ENCODE peak calls at places on chromosomes 6 and 20, in eight cellular contexts. One of them, this sample, is unnamed.

GRCh38 chr6:11315743-11316437 is 83.4 kb upstream of the NEDD9 start:
- DNase-seq in fibroblast of gingiva: peak; percentile 83
- DNase-seq in CD4-positive, CD25-positive, alpha-beta regulatory T cell: no peak
- DNase-seq in astrocyte of the spinal cord: peak; percentile 96
- DNase-seq in mesothelial cell of epicardium: no peak
- DNase-seq in adrenal gland: no peak
- DNase-seq in right lobe of liver: no peak
- DNase-seq in KBM-7: no peak
- DNase-seq in this sample: no peak

GRCh38 chr6:36840471-36841461 is 1.5 kb upstream of the CPNE5 start:
- DNase-seq in fibroblast of gingiva: no peak
- DNase-seq in CD4-positive, CD25-positive, alpha-beta regulatory T cell: peak; percentile 34
- DNase-seq in astrocyte of the spinal cord: no peak
- DNase-seq in mesothelial cell of epicardium: no peak
- DNase-seq in adrenal gland: no peak
- DNase-seq in right lobe of liver: no peak
- DNase-seq in KBM-7: no peak
- DNase-seq in this sample: no peak

GRCh38 chr20:54105653-54106052 is 35.3 kb upstream of the BCAS1 start:
- DNase-seq in fibroblast of gingiva: no peak
- DNase-seq in CD4-positive, CD25-positive, alpha-beta regulatory T cell: no peak
- DNase-seq in astrocyte of the spinal cord: no peak
- DNase-seq in mesothelial cell of epicardium: no peak
- DNase-seq in adrenal gland: no peak
- DNase-seq in right lobe of liver: no peak
- DNase-seq in KBM-7: no peak
- DNase-seq in this sample: no peak

GRCh38 chr20:57003012-57003411 is 263.4 kb downstream of the BMP7 start:
- DNase-seq in fibroblast of gingiva: no peak
- DNase-seq in CD4-positive, CD25-positive, alpha-beta regulatory T cell: no peak
- DNase-seq in astrocyte of the spinal cord: no peak
- DNase-seq in mesothelial cell of epicardium: no peak
- DNase-seq in adrenal gland: no peak
- DNase-seq in right lobe of liver: no peak
- DNase-seq in KBM-7: no peak
- DNase-seq in this sample: no peak

GRCh38 chr6:170152989-170153388 is 137.9 kb downstream of the DLL1 start:
- DNase-seq in fibroblast of gingiva: no peak
- DNase-seq in CD4-positive, CD25-positive, alpha-beta regulatory T cell: no peak
- DNase-seq in astrocyte of the spinal cord: peak; percentile 54
- DNase-seq in mesothelial cell of epicardium: peak; percentile 74
- DNase-seq in adrenal gland: peak; percentile 61
- DNase-seq in right lobe of liver: peak; percentile 73
- DNase-seq in KBM-7: peak; percentile 39
- DNase-seq in this sample: no peak

GRCh38 chr6:53986165-53986720 is 125.0 kb upstream of the MLIP start:
- DNase-seq in fibroblast of gingiva: peak; percentile 41
- DNase-seq in CD4-positive, CD25-positive, alpha-beta regulatory T cell: peak; percentile 2
- DNase-seq in astrocyte of the spinal cord: peak; percentile 77
- DNase-seq in mesothelial cell of epicardium: peak; percentile 57
- DNase-seq in adrenal gland: peak; percentile 68
- DNase-seq in right lobe of liver: no peak
- DNase-seq in KBM-7: peak; percentile 32
- DNase-seq in this sample: no peak

GRCh38 chr6:36519352-36519751 is 27.9 kb downstream of the STK38 start:
- DNase-seq in fibroblast of gingiva: no peak
- DNase-seq in CD4-positive, CD25-positive, alpha-beta regulatory T cell: peak; percentile 28
- DNase-seq in astrocyte of the spinal cord: no peak
- DNase-seq in mesothelial cell of epicardium: no peak
- DNase-seq in adrenal gland: no peak
- DNase-seq in right lobe of liver: no peak
- DNase-seq in KBM-7: no peak
- DNase-seq in this sample: no peak

GRCh38 chr6:56292505-56293181 is 45.3 kb upstream of the COL21A1 start:
- DNase-seq in fibroblast of gingiva: peak; percentile 73
- DNase-seq in CD4-positive, CD25-positive, alpha-beta regulatory T cell: no peak
- DNase-seq in astrocyte of the spinal cord: peak; percentile 80
- DNase-seq in mesothelial cell of epicardium: no peak
- DNase-seq in adrenal gland: peak; percentile 51
- DNase-seq in right lobe of liver: no peak
- DNase-seq in KBM-7: peak; percentile 51
- DNase-seq in this sample: no peak

GRCh38 chr6:151276112-151276745 is 36.5 kb downstream of the AKAP12 start:
- DNase-seq in fibroblast of gingiva: peak; percentile 94
- DNase-seq in CD4-positive, CD25-positive, alpha-beta regulatory T cell: no peak
- DNase-seq in astrocyte of the spinal cord: peak; percentile 68
- DNase-seq in mesothelial cell of epicardium: no peak
- DNase-seq in adrenal gland: no peak
- DNase-seq in right lobe of liver: no peak
- DNase-seq in KBM-7: no peak
- DNase-seq in this sample: no peak

GRCh38 chr6:5995705-5996686 is 10.7 kb downstream of the NRN1 start:
- DNase-seq in fibroblast of gingiva: peak; percentile 38
- DNase-seq in CD4-positive, CD25-positive, alpha-beta regulatory T cell: peak; percentile 31
- DNase-seq in astrocyte of the spinal cord: peak; percentile 67
- DNase-seq in mesothelial cell of epicardium: no peak
- DNase-seq in adrenal gland: peak; percentile 70
- DNase-seq in right lobe of liver: peak; percentile 83
- DNase-seq in KBM-7: peak; percentile 78
- DNase-seq in this sample: no peak

GRCh38 chr6:143986463-143986862 is 21.6 kb downstream of the PLAGL1 start:
- DNase-seq in fibroblast of gingiva: no peak
- DNase-seq in CD4-positive, CD25-positive, alpha-beta regulatory T cell: no peak
- DNase-seq in astrocyte of the spinal cord: no peak
- DNase-seq in mesothelial cell of epicardium: no peak
- DNase-seq in adrenal gland: no peak
- DNase-seq in right lobe of liver: no peak
- DNase-seq in KBM-7: no peak
- DNase-seq in this sample: no peak

GRCh38 chr6:43667245-43668150 is 20.1 kb downstream of the MRPS18A start:
- DNase-seq in fibroblast of gingiva: peak; percentile 44
- DNase-seq in CD4-positive, CD25-positive, alpha-beta regulatory T cell: peak; percentile 77
- DNase-seq in astrocyte of the spinal cord: peak; percentile 67
- DNase-seq in mesothelial cell of epicardium: peak; percentile 94
- DNase-seq in adrenal gland: peak; percentile 84
- DNase-seq in right lobe of liver: peak; percentile 81
- DNase-seq in KBM-7: peak; percentile 90
- DNase-seq in this sample: peak; percentile 93

GRCh38 chr6:162151050-162151658 is 576.4 kb downstream of the PRKN start:
- DNase-seq in fibroblast of gingiva: peak; percentile 24
- DNase-seq in CD4-positive, CD25-positive, alpha-beta regulatory T cell: no peak
- DNase-seq in astrocyte of the spinal cord: peak; percentile 66
- DNase-seq in mesothelial cell of epicardium: no peak
- DNase-seq in adrenal gland: no peak
- DNase-seq in right lobe of liver: no peak
- DNase-seq in KBM-7: no peak
- DNase-seq in this sample: no peak

GRCh38 chr20:53582574-53583351 is 10.9 kb downstream of the ZNF217 start:
- DNase-seq in fibroblast of gingiva: peak; percentile 90
- DNase-seq in CD4-positive, CD25-positive, alpha-beta regulatory T cell: peak; percentile 72
- DNase-seq in astrocyte of the spinal cord: peak; percentile 87
- DNase-seq in mesothelial cell of epicardium: peak; percentile 11
- DNase-seq in adrenal gland: peak; percentile 52
- DNase-seq in right lobe of liver: no peak
- DNase-seq in KBM-7: peak; percentile 47
- DNase-seq in this sample: no peak

GRCh38 chr6:52834481-52834880 is 6.1 kb downstream of the GSTA5 start:
- DNase-seq in fibroblast of gingiva: no peak
- DNase-seq in CD4-positive, CD25-positive, alpha-beta regulatory T cell: no peak
- DNase-seq in astrocyte of the spinal cord: no peak
- DNase-seq in mesothelial cell of epicardium: no peak
- DNase-seq in adrenal gland: no peak
- DNase-seq in right lobe of liver: no peak
- DNase-seq in KBM-7: no peak
- DNase-seq in this sample: no peak

GRCh38 chr20:35984382-35984781 is 16.0 kb downstream of the CNBD2 start:
- DNase-seq in fibroblast of gingiva: no peak
- DNase-seq in CD4-positive, CD25-positive, alpha-beta regulatory T cell: no peak
- DNase-seq in astrocyte of the spinal cord: no peak
- DNase-seq in mesothelial cell of epicardium: no peak
- DNase-seq in adrenal gland: no peak
- DNase-seq in right lobe of liver: no peak
- DNase-seq in KBM-7: no peak
- DNase-seq in this sample: no peak

GRCh38 chr6:8177721-8178120 is 75.4 kb upstream of the EEF1E1 start:
- DNase-seq in fibroblast of gingiva: no peak
- DNase-seq in CD4-positive, CD25-positive, alpha-beta regulatory T cell: no peak
- DNase-seq in astrocyte of the spinal cord: no peak
- DNase-seq in mesothelial cell of epicardium: no peak
- DNase-seq in adrenal gland: no peak
- DNase-seq in right lobe of liver: no peak
- DNase-seq in KBM-7: no peak
- DNase-seq in this sample: no peak